ENCODE peak calls at places on chromosomes 5 and 9, in nine cellular contexts. E is mesendoderm, M is SHP77 treated with DMSO at 0.1 percent for 48 hours, N is neural progenitor cell, T is H4, Q is HTR-8/SVneo, O is epithelial cell of proximal tubule, R is D341Med, V is epithelial cell of esophagus. J is an unnamed sample.

GRCh38 chr9:76451234-76451633 is 7.7 kb upstream of the GCNT1 start:
- DNase-seq in E (no peak), M (no peak), N (no peak), T (no peak), Q (no peak), O (peak), R (no peak), V (peak), J (peak)

GRCh38 chr9:3676766-3677165 is 151.0 kb upstream of the RFX3 start:
- DNase-seq in E (no peak), M (no peak), N (no peak), T (no peak), Q (no peak), O (no peak), R (no peak), V (no peak), J (no peak)

GRCh38 chr5:133370281-133370890 is 242.0 kb downstream of the FSTL4 start:
- DNase-seq in E (no peak), M (no peak), N (no peak), T (no peak), Q (no peak), O (no peak), R (no peak), V (peak), J (no peak)

GRCh38 chr9:92887880-92888338 is 10.1 kb upstream of the ZNF484 start:
- DNase-seq in E (no peak), M (no peak), N (no peak), T (no peak), Q (no peak), O (peak), R (no peak), V (no peak), J (no peak)

GRCh38 chr9:115883467-115884329 is 269.9 kb upstream of the PAPPA start:
- DNase-seq in E (peak), M (peak), N (peak), T (peak), Q (peak), O (no peak), R (peak), V (peak), J (peak)

GRCh38 chr9:132552041-132552440 is 30.4 kb upstream of the BARHL1 start:
- DNase-seq in E (no peak), M (no peak), N (no peak), T (no peak), Q (no peak), O (no peak), R (no peak), V (no peak), J (no peak)

GRCh38 chr9:33388110-33388994 is 14.0 kb downstream of the AQP7 start:
- DNase-seq in E (no peak), M (no peak), N (peak), T (no peak), Q (no peak), O (no peak), R (no peak), V (no peak), J (no peak)

GRCh38 chr9:134496413-134497282 is 145.0 kb upstream of the COL5A1 start:
- DNase-seq in E (no peak), M (no peak), N (no peak), T (no peak), Q (no peak), O (no peak), R (no peak), V (no peak), J (no peak)

GRCh38 chr9:92610470-92611420 is 59.2 kb downstream of the IPPK start:
- DNase-seq in E (no peak), M (no peak), N (no peak), T (no peak), Q (no peak), O (no peak), R (no peak), V (no peak), J (no peak)

GRCh38 chr9:130390986-130391385 is 53.8 kb upstream of the ASS1 start:
- DNase-seq in E (no peak), M (no peak), N (no peak), T (no peak), Q (no peak), O (no peak), R (no peak), V (no peak), J (no peak)

GRCh38 chr5:136133416-136134383 is 1.1 kb downstream of the SMAD5 start:
- DNase-seq in E (peak), M (no peak), N (peak), T (peak), Q (peak), O (no peak), R (peak), V (peak), J (no peak)

GRCh38 chr5:36444582-36444999 is 142.9 kb upstream of the RANBP3L start:
- DNase-seq in E (no peak), M (no peak), N (no peak), T (no peak), Q (no peak), O (no peak), R (no peak), V (peak), J (no peak)

GRCh38 chr5:17077447-17078233 is 139.8 kb upstream of the BASP1 start:
- DNase-seq in E (no peak), M (no peak), N (no peak), T (no peak), Q (no peak), O (no peak), R (no peak), V (no peak), J (no peak)

GRCh38 chr5:173916233-173916632 is 28.1 kb downstream of the CPEB4 start:
- DNase-seq in E (peak), M (no peak), N (no peak), T (no peak), Q (no peak), O (no peak), R (no peak), V (no peak), J (no peak)

GRCh38 chr5:180142008-180142803 is 66.8 kb downstream of the RASGEF1C start:
- DNase-seq in E (no peak), M (no peak), N (peak), T (no peak), Q (no peak), O (no peak), R (peak), V (no peak), J (no peak)

GRCh38 chr9:124818431-124819281 is 34.6 kb upstream of the WDR38 start:
- DNase-seq in E (peak), M (no peak), N (no peak), T (peak), Q (peak), O (no peak), R (no peak), V (peak), J (peak)

GRCh38 chr5:32679218-32679617 is 31.9 kb upstream of the NPR3 start:
- DNase-seq in E (no peak), M (no peak), N (no peak), T (no peak), Q (no peak), O (no peak), R (no peak), V (peak), J (no peak)

GRCh38 chr9:137049544-137050449 is 3.8 kb upstream of the NPDC1 start:
- DNase-seq in E (peak), M (peak), N (peak), T (no peak), Q (no peak), O (no peak), R (peak), V (peak), J (no peak)

GRCh38 chr9:81669011-81669739 is 20.2 kb downstream of the TLE1 start:
- DNase-seq in E (no peak), M (no peak), N (no peak), T (no peak), Q (no peak), O (no peak), R (no peak), V (no peak), J (no peak)

GRCh38 chr9:104866186-104866585 is 61.8 kb downstream of the ABCA1 start:
- DNase-seq in E (no peak), M (no peak), N (no peak), T (no peak), Q (no peak), O (no peak), R (no peak), V (peak), J (no peak)

GRCh38 chr9:86713456-86713855 is 233.8 kb downstream of the GAS1 start:
- DNase-seq in E (no peak), M (no peak), N (no peak), T (no peak), Q (no peak), O (no peak), R (no peak), V (no peak), J (peak)

GRCh38 chr9:7879551-7880245 is 80.1 kb upstream of the DMAC1 start:
- DNase-seq in E (peak), M (no peak), N (peak), T (no peak), Q (no peak), O (peak), R (peak), V (peak), J (peak)

GRCh38 chr5:123511290-123511647 is 708 bp upstream of the CSNK1G3 start:
- DNase-seq in E (peak), M (no peak), N (peak), T (peak), Q (peak), O (peak), R (no peak), V (peak), J (peak)

GRCh38 chr9:36316629-36317317 is 58.5 kb upstream of the GNE start:
- DNase-seq in E (no peak), M (no peak), N (no peak), T (no peak), Q (no peak), O (no peak), R (no peak), V (no peak), J (no peak)

GRCh38 chr9:135037521-135038250 is 49.8 kb upstream of the OLFM1 start:
- DNase-seq in E (no peak), M (no peak), N (no peak), T (no peak), Q (no peak), O (no peak), R (no peak), V (no peak), J (no peak)

GRCh38 chr5:126884269-126884819 is 107.4 kb downstream of the LMNB1 start:
- DNase-seq in E (no peak), M (no peak), N (no peak), T (peak), Q (peak), O (no peak), R (no peak), V (peak), J (peak)

GRCh38 chr9:117074782-117075510 is 339.9 kb downstream of the ASTN2 start:
- DNase-seq in E (no peak), M (no peak), N (peak), T (no peak), Q (no peak), O (no peak), R (no peak), V (peak), J (no peak)

GRCh38 chr5:52997424-52997823 is 8.3 kb downstream of the ITGA2 start:
- DNase-seq in E (no peak), M (no peak), N (peak), T (no peak), Q (no peak), O (peak), R (no peak), V (no peak), J (no peak)